ENCODE peak calls at places on chromosomes 6 and 20, in nine cellular contexts. J is PC-3, W is neural progenitor cell, L is GM23248, E is SK-N-SH, K is hepatocyte, H is HCT116, M is MM.1S, Q is GM23338. D is an unnamed sample.

GRCh38 chr6:45933855-45934254 is 81.8 kb downstream of the CLIC5 start:
- DNase-seq in J (no peak), E (no peak), L (no peak), K (no peak), Q (no peak), W (no peak), M (no peak), H (no peak), D (no peak)

GRCh38 chr6:11766589-11767450 is 11.8 kb downstream of the ADTRP start:
- DNase-seq in E (no peak), K (peak), Q (no peak), W (no peak), M (no peak), H (peak), L (peak), J (peak), D (no peak)

GRCh38 chr20:23551383-23551782 is 16.9 kb downstream of the CST9L start:
- DNase-seq in E (no peak), L (no peak), Q (no peak), M (no peak), W (no peak), K (no peak), H (no peak), J (no peak), D (no peak)

GRCh38 chr20:14951707-14952106 is 614.3 kb upstream of the FLRT3 start:
- DNase-seq in L (peak), H (no peak), M (no peak), J (peak), K (peak), E (no peak), Q (no peak), W (no peak), D (no peak)

GRCh38 chr6:85323435-85324040 is 126.3 kb upstream of the NT5E start:
- DNase-seq in M (peak), W (peak), K (peak), Q (peak), E (peak), L (peak), J (peak), H (peak), D (peak)

GRCh38 chr6:47353822-47354221 is 44.1 kb upstream of the TNFRSF21 start:
- DNase-seq in Q (no peak), K (no peak), E (no peak), H (no peak), L (no peak), W (no peak), J (no peak), M (no peak), D (no peak)

GRCh38 chr6:168658059-168658458 is 217.1 kb downstream of the SMOC2 start:
- DNase-seq in E (no peak), H (no peak), M (no peak), Q (no peak), L (no peak), W (no peak), J (no peak), K (no peak), D (no peak)

GRCh38 chr20:34322267-34323105 is 19.3 kb upstream of the AHCY start:
- DNase-seq in J (no peak), E (no peak), L (no peak), H (no peak), K (no peak), Q (no peak), W (no peak), M (no peak), D (no peak)

GRCh38 chr6:128743974-128744765 is 138.8 kb upstream of the LAMA2 start:
- DNase-seq in H (no peak), M (no peak), J (no peak), E (no peak), W (peak), K (no peak), L (no peak), Q (peak), D (no peak)

GRCh38 chr6:94050515-94050914 is 631.2 kb upstream of the EPHA7 start:
- DNase-seq in K (no peak), E (no peak), L (no peak), W (no peak), J (no peak), M (no peak), Q (peak), H (no peak), D (no peak)
- TF ChIP-seq EZH2phosphoT487 in K (no peak), E (no peak), L (no peak), W (no peak), J (no peak), M (no peak), Q (no peak), H (no peak), D (no peak)

GRCh38 chr6:35522660-35523658 is 10.3 kb upstream of the TULP1 start:
- DNase-seq in W (peak), H (peak), Q (peak), K (peak), E (peak), L (peak), J (peak), M (peak), D (peak)
- H3K4me2 ChIP-seq in W (peak), H (peak), Q (peak), K (peak), E (no peak), L (peak), J (peak), M (peak), D (peak)

GRCh38 chr6:106825156-106825555 is 149.4 kb downstream of the CD24 start:
- DNase-seq in H (no peak), W (no peak), L (no peak), K (no peak), E (no peak), J (no peak), M (no peak), Q (no peak), D (no peak)

GRCh38 chr6:106823732-106824351 is 150.7 kb downstream of the CD24 start:
- DNase-seq in Q (peak), L (no peak), E (no peak), H (no peak), J (no peak), W (no peak), K (peak), M (no peak), D (no peak)

GRCh38 chr6:106823058-106823457 is 151.5 kb downstream of the CD24 start:
- DNase-seq in H (no peak), W (no peak), K (no peak), E (no peak), M (no peak), L (no peak), J (no peak), Q (no peak), D (no peak)

GRCh38 chr6:106820412-106820852 is 154.1 kb downstream of the CD24 start:
- DNase-seq in M (no peak), E (no peak), K (no peak), L (peak), Q (no peak), H (no peak), J (peak), W (no peak), D (no peak)
- TF ChIP-seq EZH2phosphoT487 in M (no peak), E (no peak), K (no peak), L (no peak), Q (no peak), H (no peak), J (no peak), W (no peak), D (no peak)

GRCh38 chr6:166604328-166604727 is 17.9 kb upstream of the RAMACL start:
- DNase-seq in J (no peak), K (no peak), W (no peak), L (no peak), H (no peak), E (no peak), M (no peak), Q (no peak), D (no peak)

GRCh38 chr6:166608819-166609218 is 18.2 kb downstream of the RPS6KA2 start:
- DNase-seq in L (peak), E (no peak), K (no peak), H (no peak), W (no peak), Q (no peak), M (no peak), J (no peak), D (no peak)

GRCh38 chr6:166602928-166603690 is 16.6 kb upstream of the RAMACL start:
- DNase-seq in K (no peak), H (no peak), J (no peak), E (no peak), L (no peak), W (no peak), Q (no peak), M (no peak), D (no peak)

GRCh38 chr6:166604911-166605310 is 18.4 kb upstream of the RAMACL start:
- DNase-seq in M (no peak), W (no peak), E (no peak), Q (no peak), K (no peak), H (no peak), L (no peak), J (no peak), D (no peak)

DNA sequence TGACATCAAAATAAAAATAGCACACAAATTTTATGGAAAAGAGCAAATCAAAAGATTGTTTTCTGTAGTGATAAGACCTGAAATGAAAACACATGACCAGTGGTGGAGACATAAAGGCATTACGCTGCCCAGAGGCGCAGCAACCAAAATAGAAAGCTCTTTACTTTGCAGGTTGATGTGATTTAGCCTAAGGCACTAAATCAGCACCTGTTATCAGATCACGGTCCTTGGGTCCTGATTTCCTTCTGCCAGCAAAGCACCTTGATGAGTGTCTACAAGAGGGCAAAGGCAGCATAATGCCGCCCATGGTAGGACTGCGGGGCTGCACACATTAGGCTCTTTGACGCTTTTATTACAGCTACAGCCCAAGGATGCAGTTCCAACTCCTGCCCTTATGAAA is 19.3 kb upstream of the RAMACL start:
- DNase-seq in Q (no peak), J (no peak), M (no peak), K (no peak), E (no peak), H (no peak), L (no peak), W (no peak), D (no peak)
- H3K4me2 ChIP-seq in Q (no peak), J (no peak), M (no peak), K (no peak), E (no peak), H (no peak), L (no peak), W (no peak), D (no peak)

GRCh38 chr6:22135395-22135794 is 161.4 kb downstream of the PRL start:
- DNase-seq in M (no peak), H (no peak), J (no peak), E (no peak), Q (no peak), L (no peak), K (no peak), W (no peak), D (no peak)

GRCh38 chr6:22134308-22134707 is 162.5 kb downstream of the PRL start:
- DNase-seq in L (no peak), H (no peak), E (no peak), K (no peak), J (no peak), M (no peak), Q (no peak), W (no peak), D (no peak)

GRCh38 chr6:22129751-22130150 is 167.1 kb downstream of the PRL start:
- DNase-seq in H (no peak), M (no peak), E (no peak), L (no peak), K (no peak), W (no peak), J (no peak), Q (no peak), D (no peak)

GRCh38 chr6:22132662-22133061 is 164.2 kb downstream of the PRL start:
- DNase-seq in W (no peak), M (no peak), E (no peak), J (no peak), K (no peak), L (no peak), H (no peak), Q (no peak), D (no peak)

GRCh38 chr6:22133352-22133751 is 163.5 kb downstream of the PRL start:
- DNase-seq in H (no peak), J (no peak), M (no peak), E (no peak), K (peak), W (no peak), L (no peak), Q (no peak), D (no peak)
- TF ChIP-seq EZH2phosphoT487 in H (no peak), J (no peak), M (no peak), E (no peak), K (no peak), W (no peak), L (no peak), Q (no peak), D (no peak)

DNA sequence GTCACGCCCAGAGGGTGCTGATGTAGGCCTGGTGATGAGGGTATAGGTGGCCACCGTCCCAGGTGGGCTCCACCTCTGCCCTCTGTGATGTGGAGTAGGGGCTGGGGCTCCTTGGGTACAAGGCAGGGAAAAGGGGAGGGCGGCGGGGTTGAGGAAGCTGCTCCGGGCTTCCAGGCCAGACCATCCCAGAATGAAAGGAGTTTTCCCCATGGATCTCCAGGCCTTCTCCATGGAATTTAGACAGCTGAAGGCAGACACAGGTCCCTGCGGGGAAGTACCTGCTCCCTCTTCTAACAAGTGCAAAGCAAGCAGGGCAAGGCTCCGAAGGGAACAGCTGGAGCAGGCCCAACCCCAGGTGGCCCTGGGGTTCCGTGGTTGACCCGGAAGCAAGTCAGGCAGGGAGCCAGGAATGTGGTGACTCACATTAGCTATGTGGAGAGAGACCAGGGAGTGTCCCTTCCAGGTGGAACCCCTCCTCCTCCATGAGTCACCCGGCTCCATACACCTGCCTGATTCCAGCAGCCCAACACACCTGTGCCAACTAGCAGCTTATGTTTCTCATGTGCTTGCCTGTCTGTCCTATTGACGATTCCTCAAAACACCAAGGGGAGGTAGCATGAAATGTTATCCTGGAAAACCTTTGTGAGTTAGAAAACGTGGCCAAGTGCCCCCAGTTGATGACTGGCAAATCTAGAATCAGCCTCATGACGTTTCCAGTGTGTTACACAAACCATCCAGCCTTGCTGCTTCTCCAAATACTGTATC is 59.7 kb upstream of the SNX9 start:
- DNase-seq in W (no peak), K (peak), Q (peak), J (peak), L (peak), E (no peak), H (peak), M (peak), D (no peak)
- H3K4me2 ChIP-seq in W (no peak), K (peak), Q (peak), J (peak), L (peak), E (peak), H (peak), M (peak), D (peak)

D was measured in OCI-LY7.